ENCODE peak calls at places on chromosome 1, in eight cellular contexts. D is RPMI8226; J is fibroblast of the conjunctiva; P is activated CD8-positive, alpha-beta memory T cell treated with anti-CD3 and anti-CD28 coated beads for 4 hours; X is EL; L is AG09319; I is CD4-positive, alpha-beta T cell; K is RWPE1. M is an unnamed sample.
A peak's percentile ranks its signal among the peaks of the same experiment; 100 is the strongest.

GRCh38 chr1:157418659-157419058 is 133.7 kb downstream of the FCRL5 start:
- DNase-seq in X (no peak), D (no peak), J (no peak), K (no peak), L (no peak), I (no peak), P (no peak), M (no peak)

GRCh38 chr1:226688852-226689251 is 50.2 kb downstream of the ITPKB start:
- DNase-seq in I (no peak), K (no peak), X (no peak), D (no peak), L (no peak), J (no peak), P (no peak), M (no peak)

GRCh38 chr1:31926846-31927660 is 11.1 kb downstream of the PTP4A2 start:
- DNase-seq in I (no peak), X (no peak), D (no peak), J (no peak), L (no peak), P (no peak), K (no peak), M (no peak)

GRCh38 chr1:164836614-164837018 is 277.6 kb downstream of the PBX1 start:
- DNase-seq in P (no peak), J (no peak), I (no peak), X (no peak), L (no peak), K (no peak), D (no peak), M (no peak)

GRCh38 chr1:57910782-57911181 is 486.9 kb upstream of the DAB1 start:
- DNase-seq in X (no peak), K (peak; percentile 42), L (no peak), J (no peak), D (no peak), I (no peak), P (no peak), M (no peak)

GRCh38 chr1:229079196-229079595 is 191.7 kb upstream of the RAB4A start:
- DNase-seq in P (no peak), X (no peak), D (no peak), I (no peak), K (no peak), L (no peak), J (no peak), M (no peak)

GRCh38 chr1:244447024-244447423 is 4.7 kb downstream of the ADSS2 start:
- DNase-seq in I (no peak), D (no peak), P (no peak), X (no peak), L (no peak), J (no peak), K (no peak), M (no peak)

GRCh38 chr1:26015358-26015757 is 6.2 kb upstream of the EXTL1 start:
- DNase-seq in D (no peak), I (no peak), X (peak; percentile 34), K (no peak), P (no peak), J (peak; percentile 23), L (no peak), M (peak; percentile 50)

GRCh38 chr1:110390096-110390495 is 730 bp downstream of the SLC16A4 start:
- DNase-seq in X (peak; percentile 74), D (no peak), K (peak; percentile 65), I (no peak), L (peak; percentile 76), J (peak; percentile 57), P (no peak), M (no peak)

GRCh38 chr1:223175032-223175431 is 32.0 kb upstream of the TLR5 start:
- DNase-seq in I (no peak), D (no peak), P (no peak), X (peak; percentile 18), K (no peak), L (no peak), J (no peak), M (peak; percentile 6)

GRCh38 chr1:107683198-107683657 is 281.8 kb downstream of the VAV3 start:
- DNase-seq in J (no peak), D (no peak), L (no peak), K (peak; percentile 27), X (no peak), P (no peak), I (no peak), M (no peak)

GRCh38 chr1:71656902-71657301 is 576.1 kb upstream of the ZRANB2 start:
- DNase-seq in I (no peak), K (no peak), P (no peak), D (no peak), L (no peak), J (no peak), X (no peak), M (no peak)

GRCh38 chr1:206691604-206692003 is 6.9 kb downstream of the MAPKAPK2 start:
- DNase-seq in P (no peak), K (no peak), L (no peak), J (no peak), I (no peak), D (no peak), X (no peak), M (no peak)

GRCh38 chr1:42942444-42942843 is 16.2 kb downstream of the SLC2A1 start:
- DNase-seq in K (no peak), X (no peak), L (no peak), I (no peak), D (peak; percentile 94), P (no peak), J (no peak), M (no peak)

GRCh38 chr1:197807216-197807615 is 31.9 kb upstream of the DENND1B start:
- DNase-seq in D (peak; percentile 78), X (no peak), I (no peak), K (no peak), L (no peak), J (no peak), P (no peak), M (no peak)

GRCh38 chr1:145990249-145991097 is 5.9 kb downstream of the TXNIP start:
- DNase-seq in P (no peak), I (no peak), D (peak; percentile 59), L (no peak), K (no peak), X (no peak), J (no peak), M (no peak)

GRCh38 chr1:220137006-220137794 is 43.3 kb downstream of the IARS2 start:
- DNase-seq in L (no peak), P (no peak), J (no peak), K (no peak), D (no peak), X (no peak), I (no peak), M (no peak)

GRCh38 chr1:208668991-208669390 is 424.8 kb upstream of the PLXNA2 start:
- DNase-seq in K (peak; percentile 3), I (no peak), J (no peak), X (peak; percentile 4), L (no peak), D (no peak), P (no peak), M (no peak)

GRCh38 chr1:1177452-1178206 is 3.9 kb downstream of the TTLL10 start:
- DNase-seq in K (no peak), J (no peak), P (no peak), L (no peak), X (no peak), I (no peak), D (no peak), M (no peak)

GRCh38 chr1:228332797-228333738 is 73.6 kb downstream of the TRIM11 start:
- DNase-seq in I (no peak), L (no peak), D (no peak), P (no peak), J (no peak), X (no peak), K (no peak), M (no peak)

GRCh38 chr1:62481681-62482080 is 44.8 kb downstream of the USP1 start:
- DNase-seq in X (no peak), P (no peak), D (no peak), J (no peak), K (no peak), I (no peak), L (no peak), M (no peak)